ENCODE peak calls at places on chromosomes 13 and 19, in five cellular contexts. I is neuronal stem cell, B is MG63, R is AG20443, L is NCI-H774. V is an unnamed sample.

GRCh38 chr13:99911069-99911964 is 60.2 kb downstream of the ZIC5 start:
- DNase-seq in L (peak), B (no peak), R (no peak), I (no peak), V (peak)

GRCh38 chr13:97257800-97258799 is 36.0 kb downstream of the MBNL2 start:
- DNase-seq in L (no peak), I (no peak), R (peak), B (peak), V (peak)

GRCh38 chr13:77184455-77184854 is 142.4 kb downstream of the MYCBP2 start:
- DNase-seq in L (no peak), R (no peak), I (no peak), B (no peak), V (no peak)

GRCh38 chr13:50202485-50202884 is 187.2 kb downstream of the KCNRG start:
- DNase-seq in I (no peak), L (no peak), B (no peak), R (no peak), V (no peak)

GRCh38 chr13:97548736-97549135 is 114.8 kb downstream of the RAP2A start:
- DNase-seq in I (no peak), B (no peak), L (no peak), R (peak), V (no peak)

GRCh38 chr13:40336228-40337221 is 329.9 kb downstream of the FOXO1 start:
- DNase-seq in L (peak), R (no peak), I (no peak), B (no peak), V (no peak)

GRCh38 chr19:51380379-51380778 is 7.4 kb downstream of the LIM2 start:
- DNase-seq in I (no peak), L (no peak), R (no peak), B (no peak), V (no peak)

GRCh38 chr13:100794575-100794974 is 120.0 kb upstream of the TMTC4 start:
- DNase-seq in I (no peak), B (no peak), L (no peak), R (no peak), V (no peak)

GRCh38 chr13:33751151-33751550 is 66.8 kb upstream of the RFC3 start:
- DNase-seq in B (no peak), R (peak), L (no peak), I (no peak), V (peak)

GRCh38 chr19:40539070-40539469 is 37.6 kb upstream of the SHKBP1 start:
- DNase-seq in R (no peak), L (no peak), B (no peak), I (no peak), V (no peak)

GRCh38 chr19:55189424-55189823 is 9.3 kb upstream of the SYT5 start:
- DNase-seq in B (peak), R (peak), L (no peak), I (no peak), V (peak)

GRCh38 chr13:86569974-86570373 is 770.8 kb upstream of the SLITRK6 start:
- DNase-seq in I (no peak), B (no peak), R (no peak), L (no peak), V (no peak)

GRCh38 chr13:95385808-95386207 is 84.6 kb upstream of the ABCC4 start:
- DNase-seq in L (no peak), B (no peak), I (no peak), R (no peak), V (no peak)

GRCh38 chr13:81577601-81578000 is 1236.7 kb upstream of the SPRY2 start:
- DNase-seq in R (no peak), L (no peak), B (no peak), I (no peak), V (no peak)

V was measured in SJSA1.